ENCODE peak calls at places on chromosome 1, in nine cellular contexts. W is epithelial cell of proximal tubule; J is retinal pigment epithelial cell; N is psoas muscle; L is dorsolateral prefrontal cortex; A is CD8-positive, alpha-beta T cell; S is GM23338; E is stomach; K is ovary. Z is an unnamed sample.
A peak's percentile ranks its signal among the peaks of the same experiment; 100 is the strongest.

GRCh38 chr1:183139281-183139942 is 46.7 kb upstream of the LAMC2 start:
- DNase-seq in W (peak; percentile 49), J (no peak), N (no peak), L (no peak), A (no peak), S (no peak), E (no peak), K (no peak), Z (no peak)

GRCh38 chr1:99685516-99686180 is 39.7 kb downstream of the PALMD start:
- DNase-seq in W (peak; percentile 42), J (peak; percentile 80), N (peak; percentile 86), L (no peak), A (no peak), S (peak; percentile 83), E (peak; percentile 80), K (peak; percentile 77), Z (peak; percentile 77)

GRCh38 chr1:166977951-166978350 is 2.6 kb upstream of the ILDR2 start:
- DNase-seq in W (no peak), J (no peak), N (no peak), L (no peak), A (no peak), S (no peak), E (no peak), K (no peak), Z (no peak)

GRCh38 chr1:64598100-64598571 is 128.2 kb downstream of the CACHD1 start:
- DNase-seq in W (peak; percentile 72), J (peak; percentile 81), N (no peak), L (no peak), A (no peak), S (no peak), E (no peak), K (no peak), Z (no peak)

GRCh38 chr1:245045087-245045881 is 109.5 kb upstream of the KIF26B start:
- DNase-seq in W (peak; percentile 74), J (no peak), N (no peak), L (peak; percentile 42), A (no peak), S (peak; percentile 47), E (peak; percentile 31), K (no peak), Z (no peak)

GRCh38 chr1:14215151-14215550 is 383.3 kb upstream of the KAZN start:
- DNase-seq in W (peak; percentile 12), J (no peak), N (no peak), L (no peak), A (no peak), S (no peak), E (no peak), K (no peak), Z (no peak)

GRCh38 chr1:167288390-167289062 is 67.8 kb downstream of the POU2F1 start:
- DNase-seq in W (no peak), J (no peak), N (no peak), L (no peak), A (no peak), S (no peak), E (no peak), K (no peak), Z (no peak)

GRCh38 chr1:149962039-149962647 is 25.5 kb upstream of the MTMR11 start:
- DNase-seq in W (no peak), J (no peak), N (no peak), L (peak; percentile 56), A (peak; percentile 51), S (peak; percentile 78), E (peak; percentile 63), K (no peak), Z (no peak)

GRCh38 chr1:45093334-45093733 is 81.3 kb downstream of the UROD start:
- DNase-seq in W (no peak), J (no peak), N (no peak), L (no peak), A (no peak), S (no peak), E (no peak), K (no peak), Z (no peak)

GRCh38 chr1:40462956-40463590 is 12.8 kb downstream of the ZFP69B start:
- DNase-seq in W (no peak), J (no peak), N (no peak), L (no peak), A (no peak), S (peak; percentile 30), E (no peak), K (no peak), Z (no peak)

GRCh38 chr1:43069481-43070050 is 102.5 kb downstream of the EBNA1BP2 start:
- DNase-seq in W (no peak), J (peak; percentile 87), N (no peak), L (no peak), A (no peak), S (peak; percentile 49), E (no peak), K (no peak), Z (no peak)

GRCh38 chr1:161770250-161770649 is 4.1 kb downstream of the ATF6 start:
- DNase-seq in W (no peak), J (no peak), N (no peak), L (no peak), A (no peak), S (no peak), E (no peak), K (no peak), Z (no peak)

GRCh38 chr1:57089221-57089620 is 123.4 kb upstream of the C8B start:
- DNase-seq in W (no peak), J (no peak), N (no peak), L (no peak), A (no peak), S (no peak), E (no peak), K (no peak), Z (no peak)

GRCh38 chr1:71658295-71658694 is 577.5 kb upstream of the ZRANB2 start:
- DNase-seq in W (no peak), J (peak; percentile 34), N (no peak), L (peak; percentile 25), A (no peak), S (no peak), E (no peak), K (no peak), Z (no peak)

GRCh38 chr1:26677306-26678115 is 18.3 kb upstream of the ARID1A start:
- DNase-seq in W (peak; percentile 90), J (peak; percentile 86), N (peak; percentile 61), L (peak; percentile 86), A (peak; percentile 71), S (peak; percentile 85), E (peak; percentile 94), K (peak; percentile 82), Z (peak; percentile 82)

GRCh38 chr1:4025752-4026151 is 125.7 kb upstream of the C1orf174 start:
- DNase-seq in W (no peak), J (no peak), N (no peak), L (no peak), A (no peak), S (no peak), E (no peak), K (no peak), Z (no peak)

GRCh38 chr1:74463301-74463988 is 49.0 kb downstream of the LRRC53 start:
- DNase-seq in W (no peak), J (peak; percentile 64), N (no peak), L (no peak), A (no peak), S (no peak), E (no peak), K (no peak), Z (no peak)

GRCh38 chr1:88670462-88670861 is 13.6 kb upstream of the PKN2 start:
- DNase-seq in W (no peak), J (no peak), N (no peak), L (no peak), A (no peak), S (no peak), E (no peak), K (no peak), Z (no peak)

GRCh38 chr1:1168451-1169411 is 4.9 kb upstream of the TTLL10 start:
- DNase-seq in W (no peak), J (no peak), N (peak; percentile 9), L (no peak), A (no peak), S (peak; percentile 2), E (no peak), K (no peak), Z (no peak)

GRCh38 chr1:97379387-97380075 is 541.3 kb downstream of the DPYD start:
- DNase-seq in W (peak; percentile 64), J (no peak), N (no peak), L (no peak), A (no peak), S (no peak), E (no peak), K (no peak), Z (no peak)

GRCh38 chr1:248923932-248924331 is 17.9 kb downstream of the PGBD2 start:
- DNase-seq in W (no peak), J (no peak), N (no peak), L (no peak), A (no peak), S (no peak), E (no peak), K (no peak), Z (no peak)

GRCh38 chr1:94299627-94300552 is 62.5 kb upstream of the ARHGAP29 start:
- DNase-seq in W (peak; percentile 100), J (peak; percentile 96), N (no peak), L (no peak), A (no peak), S (peak; percentile 50), E (no peak), K (no peak), Z (no peak)

GRCh38 chr1:158931055-158931737 is at the start of gene PYHIN1:
- DNase-seq in W (no peak), J (no peak), N (no peak), L (no peak), A (no peak), S (no peak), E (no peak), K (no peak), Z (no peak)
- H3K4me3 ChIP-seq in W (no peak within 1 kb of the TSS), J (no peak within 1 kb of the TSS), N (no peak within 1 kb of the TSS), L (no peak within 1 kb of the TSS), A (peak within 1 kb of the TSS; percentile 49), S (no peak within 1 kb of the TSS), E (peak within 1 kb of the TSS; percentile 22), K (no peak within 1 kb of the TSS), Z (no peak within 1 kb of the TSS)

GRCh38 chr1:6353605-6353947 is 40.0 kb downstream of the ACOT7 start:
- DNase-seq in W (no peak), J (no peak), N (no peak), L (no peak), A (no peak), S (no peak), E (no peak), K (no peak), Z (no peak)
- H3K4me3 ChIP-seq in W (no peak overlapping the region), J (no peak overlapping the region), N (no peak overlapping the region), L (no peak overlapping the region), A (no peak overlapping the region), S (no peak overlapping the region), E (no peak overlapping the region), K (no peak overlapping the region), Z (no peak overlapping the region)

DNA sequence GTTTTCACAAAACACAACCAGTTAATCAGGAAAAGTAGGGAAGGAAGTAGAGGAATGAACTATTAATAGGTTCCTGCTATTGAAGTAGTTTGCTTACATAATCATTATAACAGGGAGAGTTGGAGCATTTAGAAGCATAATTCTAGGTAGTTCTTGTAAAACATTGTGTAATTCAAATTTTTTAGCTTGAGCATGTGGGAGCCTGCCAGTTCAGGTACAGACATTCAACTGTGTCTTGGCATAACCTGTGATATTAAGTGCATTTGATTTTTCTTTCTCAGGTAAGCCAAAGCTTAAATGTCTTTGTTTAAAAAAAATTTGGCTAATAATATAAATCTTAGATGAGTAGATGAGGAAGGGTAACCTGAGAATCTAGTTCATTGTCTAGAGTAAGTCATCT is 3.4 kb downstream of the YTHDF2 start:
- DNase-seq in W (no peak), J (no peak), N (no peak), L (no peak), A (no peak), S (no peak), E (no peak), K (no peak), Z (no peak)
- H3K4me3 ChIP-seq in W (no peak overlapping the region), J (no peak overlapping the region), N (peak overlapping the region; percentile 23), L (no peak overlapping the region), A (no peak overlapping the region), S (peak overlapping the region; percentile 87), E (peak overlapping the region; percentile 3), K (no peak overlapping the region), Z (no peak overlapping the region)

GRCh38 chr1:115343200-115343737 is 5.2 kb upstream of the NGF start:
- DNase-seq in W (no peak), J (no peak), N (no peak), L (no peak), A (no peak), S (peak; percentile 26), E (no peak), K (no peak), Z (no peak)
- H3K4me3 ChIP-seq in W (no peak overlapping the region), J (no peak overlapping the region), N (no peak overlapping the region), L (no peak overlapping the region), A (no peak overlapping the region), S (no peak overlapping the region), E (no peak overlapping the region), K (no peak overlapping the region), Z (no peak overlapping the region)

Z was measured in coronary artery.